ENCODE peak calls at places on chromosomes 11 and 22, in eight cellular contexts. F is HL-60, I is RWPE1, H is A549, W is coronary artery, X is lower leg skin, T is brain microvascular endothelial cell, Y is pancreas. R is an unnamed sample.

GRCh38 chr11:22244986-22245592 is 52.2 kb downstream of the ANO5 start:
- DNase-seq in T (peak), Y (peak), I (peak), F (peak), W (no peak), H (peak), X (no peak), R (peak)

GRCh38 chr11:10592331-10592730 is 23.9 kb upstream of the LYVE1 start:
- DNase-seq in T (peak), W (no peak), X (no peak), I (peak), Y (no peak), F (peak), H (no peak), R (no peak)

GRCh38 chr22:25890651-25891050 is 148.7 kb downstream of the MYO18B start:
- DNase-seq in F (no peak), H (no peak), W (no peak), X (peak), T (no peak), Y (no peak), I (no peak), R (no peak)

GRCh38 chr11:2928605-2929510 is at the start of gene PHLDA2:
- DNase-seq in T (peak), Y (peak), H (peak), I (peak), W (no peak), F (peak), X (peak), R (peak)

GRCh38 chr11:2348986-2349385 is 28.1 kb upstream of the CD81 start:
- DNase-seq in F (no peak), I (no peak), X (no peak), H (no peak), W (no peak), Y (no peak), T (peak), R (no peak)

GRCh38 chr11:122601131-122602125 is 54.1 kb upstream of the UBASH3B start:
- DNase-seq in F (no peak), Y (no peak), H (peak), W (no peak), T (peak), X (no peak), I (peak), R (no peak)

GRCh38 chr22:32852346-32853251 is 51.1 kb downstream of the TIMP3 start:
- DNase-seq in W (peak), X (no peak), F (no peak), H (no peak), I (no peak), T (peak), Y (no peak), R (no peak)

GRCh38 chr11:106156290-106156937 is 79.0 kb downstream of the AASDHPPT start:
- DNase-seq in H (peak), T (peak), F (peak), X (no peak), W (no peak), I (peak), Y (no peak), R (peak)

GRCh38 chr11:101880208-101880607 is 34.6 kb upstream of the CEP126 start:
- DNase-seq in H (peak), F (peak), W (no peak), X (no peak), Y (no peak), T (peak), I (no peak), R (peak)

GRCh38 chr11:73162196-73162740 is 20.1 kb upstream of the FCHSD2 start:
- DNase-seq in X (peak), H (no peak), W (peak), T (no peak), Y (no peak), F (peak), I (no peak), R (no peak)

GRCh38 chr11:128720522-128720985 is 26.7 kb downstream of the FLI1 start:
- DNase-seq in I (no peak), F (peak), X (no peak), H (no peak), W (no peak), Y (no peak), T (peak), R (no peak)

GRCh38 chr11:126345759-126346585 is 9.5 kb upstream of the ST3GAL4 start:
- DNase-seq in W (no peak), X (no peak), H (no peak), Y (peak), I (peak), T (peak), F (peak), R (peak)

GRCh38 chr11:76629853-76630599 is 40.5 kb downstream of the LRRC32 start:
- DNase-seq in W (no peak), T (no peak), Y (no peak), X (peak), H (no peak), I (no peak), F (peak), R (no peak)

GRCh38 chr11:41522391-41522790 is 62.9 kb upstream of the LRRC4C start:
- DNase-seq in H (no peak), X (no peak), I (no peak), T (peak), W (no peak), Y (no peak), F (no peak), R (no peak)

GRCh38 chr11:24391165-24391564 is 105.7 kb upstream of the LUZP2 start:
- DNase-seq in I (peak), W (no peak), X (no peak), H (peak), F (no peak), T (peak), Y (no peak), R (peak)

GRCh38 chr22:35275580-35275979 is 18.3 kb downstream of the HMGXB4 start:
- DNase-seq in T (no peak), I (peak), Y (no peak), X (no peak), H (no peak), W (no peak), F (no peak), R (no peak)

GRCh38 chr11:48043111-48043997 is 63.0 kb downstream of the PTPRJ start:
- DNase-seq in W (no peak), Y (no peak), H (no peak), I (no peak), X (no peak), T (no peak), F (peak), R (no peak)

GRCh38 chr11:83818349-83818748 is 532.2 kb upstream of the CCDC90B start:
- DNase-seq in F (no peak), H (peak), Y (no peak), I (peak), T (peak), X (no peak), W (no peak), R (no peak)

GRCh38 chr11:124801014-124801413 is 808 bp upstream of the MSANTD2 start:
- DNase-seq in Y (no peak), W (no peak), F (no peak), I (peak), X (no peak), H (no peak), T (peak), R (no peak)

GRCh38 chr11:66289548-66290331 is 797 bp upstream of the YIF1A start:
- DNase-seq in W (peak), Y (no peak), F (peak), H (no peak), T (no peak), I (no peak), X (peak), R (peak)

GRCh38 chr11:47867821-47868220 is 19.7 kb upstream of the NUP160 start:
- DNase-seq in I (no peak), X (no peak), T (no peak), F (no peak), Y (no peak), W (no peak), H (no peak), R (no peak)

GRCh38 chr11:126929186-126930085 is 71.1 kb downstream of the KIRREL3 start:
- DNase-seq in W (peak), Y (no peak), I (no peak), F (no peak), T (no peak), H (no peak), X (no peak), R (no peak)

GRCh38 chr11:74506823-74507222 is 13.3 kb upstream of the LIPT2 start:
- DNase-seq in Y (no peak), X (no peak), W (no peak), H (no peak), I (no peak), F (no peak), T (no peak), R (no peak)

GRCh38 chr11:111422494-111423249 is 43.6 kb upstream of the POU2AF1 start:
- DNase-seq in H (peak), T (peak), F (peak), I (no peak), Y (peak), W (no peak), X (peak), R (peak)

GRCh38 chr11:774873-775592 is 2.3 kb downstream of the GATD1 start:
- DNase-seq in T (peak), F (no peak), I (peak), H (no peak), X (peak), Y (peak), W (no peak), R (peak)

GRCh38 chr11:13119361-13119760 is 110.2 kb downstream of the RASSF10 start:
- DNase-seq in X (no peak), Y (no peak), T (no peak), H (no peak), F (no peak), I (no peak), W (no peak), R (no peak)

GRCh38 chr22:35313311-35314121 is 13.8 kb downstream of the TOM1 start:
- DNase-seq in F (no peak), H (peak), T (peak), Y (no peak), I (peak), W (peak), X (peak), R (peak)

GRCh38 chr11:125376117-125376516 is 119.9 kb downstream of the FEZ1 start:
- DNase-seq in T (no peak), W (peak), X (no peak), I (peak), Y (peak), H (no peak), F (no peak), R (no peak)

GRCh38 chr11:10476927-10477689 is 22.0 kb downstream of the AMPD3 start:
- DNase-seq in H (no peak), Y (no peak), T (no peak), F (peak), I (no peak), W (no peak), X (peak), R (no peak)

GRCh38 chr11:44955019-44955738 is 4.5 kb upstream of the TP53I11 start:
- DNase-seq in Y (no peak), W (no peak), I (peak), X (peak), F (peak), H (peak), T (peak), R (peak)

GRCh38 chr22:25071720-25072119 is 119.2 kb downstream of the KIAA1671 start:
- DNase-seq in I (no peak), H (no peak), W (no peak), F (no peak), X (no peak), Y (no peak), T (no peak), R (no peak)

GRCh38 chr11:111452146-111452545 is 60.0 kb downstream of the BTG4 start:
- DNase-seq in Y (no peak), I (no peak), T (peak), W (no peak), X (peak), H (no peak), F (no peak), R (no peak)

GRCh38 chr22:48209473-48210271 is 1447.2 kb downstream of the TBC1D22A start:
- DNase-seq in T (no peak), Y (no peak), I (no peak), X (no peak), F (no peak), W (no peak), H (no peak), R (no peak)

GRCh38 chr11:128607819-128608218 is 20.5 kb upstream of the ETS1 start:
- DNase-seq in T (no peak), Y (no peak), X (no peak), I (no peak), H (no peak), F (no peak), W (no peak), R (no peak)

GRCh38 chr22:28917747-28918543 is 34.6 kb downstream of the ZNRF3 start:
- DNase-seq in H (peak), T (no peak), X (peak), I (no peak), F (no peak), W (no peak), Y (peak), R (no peak)

GRCh38 chr11:129574431-129574830 is 198.8 kb downstream of the BARX2 start:
- DNase-seq in W (no peak), H (no peak), X (no peak), T (no peak), Y (no peak), F (no peak), I (no peak), R (no peak)

GRCh38 chr11:64536396-64536935 is 54.6 kb upstream of the SLC22A12 start:
- DNase-seq in H (no peak), W (no peak), T (no peak), I (no peak), F (no peak), X (no peak), Y (no peak), R (no peak)

GRCh38 chr22:28183078-28183870 is 264.2 kb upstream of the PITPNB start:
- DNase-seq in T (no peak), W (no peak), Y (no peak), F (no peak), H (no peak), I (no peak), X (no peak), R (no peak)

GRCh38 chr11:121246021-121246768 is 46.4 kb upstream of the SC5D start:
- DNase-seq in F (no peak), X (no peak), Y (peak), I (no peak), H (no peak), T (no peak), W (no peak), R (no peak)

GRCh38 chr11:121250843-121251242 is 41.7 kb upstream of the SC5D start:
- DNase-seq in W (no peak), T (no peak), F (no peak), H (no peak), X (no peak), Y (no peak), I (no peak), R (no peak)

GRCh38 chr11:121248496-121248895 is 44.1 kb upstream of the SC5D start:
- DNase-seq in F (no peak), X (no peak), H (no peak), W (no peak), I (no peak), Y (no peak), T (no peak), R (no peak)

GRCh38 chr11:121246769-121247035 is 45.9 kb upstream of the SC5D start:
- DNase-seq in W (no peak), F (no peak), T (no peak), Y (no peak), I (no peak), H (no peak), X (no peak), R (no peak)

GRCh38 chr11:121249039-121249663 is 43.4 kb upstream of the SC5D start:
- DNase-seq in T (peak), F (no peak), I (peak), W (no peak), Y (no peak), H (peak), X (no peak), R (no peak)
- TF ChIP-seq CTCF in T (peak), F (peak), I (peak), W (peak), Y (peak), H (peak), X (no peak), R (no peak)

GRCh38 chr22:39234157-39234793 is 10.5 kb downstream of the PDGFB start:
- DNase-seq in X (no peak), Y (peak), H (no peak), F (no peak), T (peak), W (no peak), I (no peak), R (no peak)
- TF ChIP-seq CTCF in X (no peak), Y (no peak), H (no peak), F (no peak), T (peak), W (no peak), I (no peak), R (no peak)

GRCh38 chr11:78046486-78046854 is 17.2 kb upstream of the THRSP start:
- DNase-seq in H (no peak), Y (no peak), W (no peak), F (no peak), X (no peak), I (no peak), T (no peak), R (no peak)
- TF ChIP-seq CTCF in H (no peak), Y (no peak), W (no peak), F (no peak), X (no peak), I (peak), T (no peak), R (no peak)

GRCh38 chr22:41245917-41246499 is 5.3 kb upstream of the CHADL start:
- DNase-seq in Y (no peak), H (no peak), W (no peak), X (no peak), T (no peak), F (no peak), I (no peak), R (no peak)
- TF ChIP-seq CTCF in Y (no peak), H (no peak), W (no peak), X (no peak), T (peak), F (no peak), I (no peak), R (no peak)

GRCh38 chr11:6603287-6604080 is at the start of the genes ILK and RRP8:
- DNase-seq in Y (peak), F (peak), H (peak), W (peak), X (peak), T (peak), I (peak), R (peak)
- TF ChIP-seq CTCF in Y (no peak), F (no peak), H (no peak), W (no peak), X (no peak), T (peak), I (no peak), R (no peak)

GRCh38 chr11:68297812-68298658 is 14.4 kb upstream of the LRP5 start:
- DNase-seq in X (peak), W (no peak), I (peak), F (peak), Y (peak), T (peak), H (peak), R (peak)

GRCh38 chr11:68302256-68303054 is 9.9 kb upstream of the LRP5 start:
- DNase-seq in H (peak), Y (peak), X (peak), I (peak), W (peak), F (no peak), T (peak), R (peak)

GRCh38 chr11:68297494-68297811 is 14.9 kb upstream of the LRP5 start:
- DNase-seq in Y (no peak), X (no peak), W (no peak), I (no peak), H (no peak), T (no peak), F (no peak), R (no peak)

GRCh38 chr11:68298659-68299516 is 13.5 kb upstream of the LRP5 start:
- DNase-seq in F (no peak), Y (peak), X (no peak), H (peak), T (no peak), W (no peak), I (no peak), R (no peak)

GRCh38 chr11:68300076-68300830 is 12.1 kb upstream of the LRP5 start:
- DNase-seq in I (no peak), F (no peak), H (no peak), X (no peak), W (no peak), Y (no peak), T (no peak), R (no peak)
- TF ChIP-seq CTCF in I (no peak), F (no peak), H (no peak), X (no peak), W (no peak), Y (no peak), T (peak), R (no peak)

GRCh38 chr11:61482513-61482912 is 26.0 kb upstream of the LRRC10B start:
- DNase-seq in F (peak), Y (no peak), I (no peak), H (peak), X (no peak), T (no peak), W (no peak), R (peak)
- TF ChIP-seq CTCF in F (peak), Y (peak), I (peak), H (peak), X (no peak), T (peak), W (no peak), R (peak)

GRCh38 chr22:27151407-27151806 is 494.0 kb downstream of the MIAT start:
- DNase-seq in W (no peak), T (no peak), F (no peak), X (no peak), Y (no peak), H (peak), I (no peak), R (no peak)
- TF ChIP-seq CTCF in W (no peak), T (peak), F (no peak), X (no peak), Y (no peak), H (no peak), I (no peak), R (no peak)

GRCh38 chr11:115580416-115580815 is 76.2 kb upstream of the CADM1 start:
- DNase-seq in X (no peak), F (no peak), W (no peak), H (no peak), Y (no peak), T (no peak), I (no peak), R (no peak)
- TF ChIP-seq CTCF in X (no peak), F (no peak), W (no peak), H (no peak), Y (no peak), T (no peak), I (no peak), R (no peak)